ENCODE peak calls at places on chromosomes 2 and 18, in five cellular contexts. One of them, this sample, is unnamed.
A peak's percentile ranks its signal among the peaks of the same experiment; 100 is the strongest.

GRCh38 chr2:236628256-236628961 is 58.8 kb downstream of the ACKR3 start:
- DNase-seq in spleen: peak; percentile 48
- DNase-seq in GM20000: no peak
- DNase-seq in GDM1: no peak
- DNase-seq in tibial nerve: no peak
- DNase-seq in this sample: no peak

GRCh38 chr2:233764264-233764663 is 4.2 kb downstream of the UGT1A1 start:
- DNase-seq in spleen: no peak
- DNase-seq in GM20000: no peak
- DNase-seq in GDM1: no peak
- DNase-seq in tibial nerve: no peak
- DNase-seq in this sample: no peak

GRCh38 chr18:75124967-75125358 is 84.0 kb downstream of the PTGR3 start:
- DNase-seq in spleen: peak; percentile 47
- DNase-seq in tibial nerve: no peak
- DNase-seq in GM20000: no peak
- DNase-seq in GDM1: no peak
- DNase-seq in this sample: no peak

GRCh38 chr2:9779572-9780264 is 63.6 kb upstream of the TAF1B start:
- DNase-seq in spleen: no peak
- DNase-seq in GDM1: no peak
- DNase-seq in GM20000: no peak
- DNase-seq in tibial nerve: no peak
- DNase-seq in this sample: no peak

GRCh38 chr2:109525836-109526235 is 87.9 kb downstream of the SEPTIN10 start:
- DNase-seq in GDM1: no peak
- DNase-seq in spleen: peak; percentile 25
- DNase-seq in tibial nerve: no peak
- DNase-seq in GM20000: no peak
- DNase-seq in this sample: no peak

GRCh38 chr2:69296421-69296820 is 90.6 kb downstream of the GFPT1 start:
- DNase-seq in GM20000: no peak
- DNase-seq in spleen: no peak
- DNase-seq in GDM1: no peak
- DNase-seq in tibial nerve: no peak
- DNase-seq in this sample: no peak

GRCh38 chr2:152352616-152353015 is 17.6 kb downstream of the FMNL2 start:
- DNase-seq in tibial nerve: no peak
- DNase-seq in GM20000: no peak
- DNase-seq in spleen: no peak
- DNase-seq in GDM1: no peak
- DNase-seq in this sample: no peak

GRCh38 chr2:230449901-230450467 is 34.0 kb downstream of the SP100 start:
- DNase-seq in tibial nerve: no peak
- DNase-seq in spleen: no peak
- DNase-seq in GM20000: no peak
- DNase-seq in GDM1: no peak
- DNase-seq in this sample: no peak

GRCh38 chr18:47683774-47684173 is 246.7 kb downstream of the SMAD2 start:
- DNase-seq in GDM1: no peak
- DNase-seq in spleen: no peak
- DNase-seq in GM20000: no peak
- DNase-seq in tibial nerve: no peak
- DNase-seq in this sample: no peak

GRCh38 chr18:54805571-54806334 is 22.5 kb upstream of the RAB27B start:
- DNase-seq in GDM1: peak; percentile 69
- DNase-seq in tibial nerve: no peak
- DNase-seq in GM20000: no peak
- DNase-seq in spleen: no peak
- DNase-seq in this sample: no peak

GRCh38 chr2:144083211-144083610 is 436.7 kb downstream of the ZEB2 start:
- DNase-seq in spleen: no peak
- DNase-seq in tibial nerve: no peak
- DNase-seq in GM20000: no peak
- DNase-seq in GDM1: no peak
- DNase-seq in this sample: no peak

GRCh38 chr2:45182667-45183620 is 173.7 kb upstream of the SIX2 start:
- DNase-seq in GDM1: no peak
- DNase-seq in spleen: no peak
- DNase-seq in tibial nerve: no peak
- DNase-seq in GM20000: no peak
- DNase-seq in this sample: no peak

GRCh38 chr2:213524164-213524563 is 239.9 kb downstream of the SPAG16 start:
- DNase-seq in GDM1: no peak
- DNase-seq in tibial nerve: no peak
- DNase-seq in spleen: no peak
- DNase-seq in GM20000: no peak
- DNase-seq in this sample: no peak

GRCh38 chr18:36706313-36706881 is 122.4 kb downstream of the TPGS2 start:
- DNase-seq in GM20000: no peak
- DNase-seq in tibial nerve: no peak
- DNase-seq in GDM1: no peak
- DNase-seq in spleen: no peak
- DNase-seq in this sample: no peak

GRCh38 chr2:225996477-225996858 is 597.0 kb downstream of the NYAP2 start:
- DNase-seq in tibial nerve: no peak
- DNase-seq in GDM1: no peak
- DNase-seq in GM20000: no peak
- DNase-seq in spleen: no peak
- DNase-seq in this sample: no peak

GRCh38 chr2:43524180-43524965 is 71.5 kb downstream of the THADA start:
- DNase-seq in GDM1: no peak
- DNase-seq in GM20000: no peak
- DNase-seq in spleen: no peak
- DNase-seq in tibial nerve: no peak
- DNase-seq in this sample: no peak

GRCh38 chr2:215826838-215827441 is 186.4 kb downstream of the MREG start:
- DNase-seq in tibial nerve: no peak
- DNase-seq in spleen: no peak
- DNase-seq in GM20000: no peak
- DNase-seq in GDM1: no peak
- DNase-seq in this sample: no peak

GRCh38 chr2:56580242-56580641 is 396.5 kb downstream of the CCDC85A start:
- DNase-seq in GDM1: no peak
- DNase-seq in GM20000: no peak
- DNase-seq in tibial nerve: no peak
- DNase-seq in spleen: no peak
- DNase-seq in this sample: no peak

GRCh38 chr2:69309336-69310048 is 77.5 kb downstream of the GFPT1 start:
- DNase-seq in tibial nerve: no peak
- DNase-seq in GDM1: no peak
- DNase-seq in GM20000: no peak
- DNase-seq in spleen: no peak
- DNase-seq in this sample: no peak

GRCh38 chr2:7633556-7634153 is 716.4 kb downstream of the RNF144A start:
- DNase-seq in spleen: no peak
- DNase-seq in GM20000: no peak
- DNase-seq in tibial nerve: no peak
- DNase-seq in GDM1: no peak
- DNase-seq in this sample: no peak

GRCh38 chr2:220932041-220932440 is 640.1 kb downstream of the EPHA4 start:
- DNase-seq in spleen: no peak
- DNase-seq in GM20000: no peak
- DNase-seq in tibial nerve: no peak
- DNase-seq in GDM1: no peak
- DNase-seq in this sample: no peak

GRCh38 chr2:64904405-64905329 is 84.5 kb upstream of the SLC1A4 start:
- DNase-seq in spleen: no peak
- DNase-seq in GM20000: no peak
- DNase-seq in GDM1: peak; percentile 44
- DNase-seq in tibial nerve: peak; percentile 21
- DNase-seq in this sample: no peak

GRCh38 chr2:28716265-28716865 is 35.3 kb upstream of the PPP1CB start:
- DNase-seq in tibial nerve: peak; percentile 69
- DNase-seq in spleen: peak; percentile 46
- DNase-seq in GDM1: peak; percentile 15
- DNase-seq in GM20000: peak; percentile 35
- DNase-seq in this sample: no peak

GRCh38 chr18:26407721-26408601 is 140.4 kb downstream of the KCTD1 start:
- DNase-seq in tibial nerve: no peak
- DNase-seq in spleen: no peak
- DNase-seq in GM20000: no peak
- DNase-seq in GDM1: no peak
- DNase-seq in this sample: no peak

GRCh38 chr2:40723194-40723593 is 271.3 kb upstream of the SLC8A1 start:
- DNase-seq in spleen: no peak
- DNase-seq in GDM1: no peak
- DNase-seq in tibial nerve: no peak
- DNase-seq in GM20000: no peak
- DNase-seq in this sample: no peak

GRCh38 chr18:57094199-57094598 is 52.7 kb upstream of the BOD1L2 start:
- DNase-seq in tibial nerve: no peak
- DNase-seq in GM20000: no peak
- DNase-seq in spleen: no peak
- DNase-seq in GDM1: no peak
- DNase-seq in this sample: no peak

GRCh38 chr2:233747283-233747544 is 12.9 kb upstream of the UGT1A1 start:
- DNase-seq in tibial nerve: no peak
- DNase-seq in GM20000: no peak
- DNase-seq in GDM1: no peak
- DNase-seq in spleen: no peak
- DNase-seq in this sample: no peak

This sample was measured in nucleus accumbens.